ENCODE peak calls at places on chromosomes 3 and 15, in eight cellular contexts. Z is WTC11, B is bronchial epithelial cell, R is heart right ventricle, Y is lung, D is colonic mucosa, T is endothelial cell of umbilical vein, V is tibial artery. C is an unnamed sample.

GRCh38 chr3:27134165-27134796 is 234.9 kb downstream of the NEK10 start:
- DNase-seq in Z (peak; percentile 76), B (peak; percentile 70), R (peak; percentile 39), Y (peak; percentile 65), D (peak; percentile 74), T (peak; percentile 72), V (peak; percentile 58), C (peak; percentile 58)

GRCh38 chr3:157122116-157122515 is 37.8 kb downstream of the CCNL1 start:
- DNase-seq in Z (no peak), B (peak; percentile 98), R (no peak), Y (no peak), D (no peak), T (peak; percentile 43), V (no peak), C (no peak)

GRCh38 chr15:59306520-59307163 is 66.0 kb downstream of the MYO1E start:
- DNase-seq in Z (no peak), B (peak; percentile 86), R (no peak), Y (no peak), D (no peak), T (no peak), V (no peak), C (no peak)

GRCh38 chr3:183455064-183455463 is 26.6 kb upstream of the MCF2L2 start:
- DNase-seq in Z (no peak), B (peak; percentile 47), R (no peak), Y (no peak), D (no peak), T (peak; percentile 83), V (no peak), C (no peak)

GRCh38 chr3:143650827-143651226 is 197.4 kb downstream of the SLC9A9 start:
- DNase-seq in Z (no peak), B (no peak), R (no peak), Y (no peak), D (no peak), T (no peak), V (no peak), C (no peak)

GRCh38 chr3:12507871-12508281 is 23.6 kb downstream of the TSEN2 start:
- DNase-seq in Z (no peak), B (peak; percentile 56), R (no peak), Y (no peak), D (no peak), T (peak; percentile 39), V (no peak), C (no peak)

GRCh38 chr15:51097553-51098330 is 3.0 kb upstream of the TNFAIP8L3 start:
- DNase-seq in Z (no peak), B (peak; percentile 59), R (no peak), Y (no peak), D (no peak), T (peak; percentile 97), V (no peak), C (no peak)

GRCh38 chr3:158573714-158574113 is 2.7 kb downstream of the MLF1 start:
- DNase-seq in Z (peak; percentile 13), B (no peak), R (no peak), Y (no peak), D (no peak), T (no peak), V (no peak), C (no peak)

GRCh38 chr3:127417709-127418559 is 130.1 kb upstream of the PRR20G start:
- DNase-seq in Z (no peak), B (no peak), R (no peak), Y (peak; percentile 37), D (peak; percentile 28), T (no peak), V (peak; percentile 59), C (no peak)

GRCh38 chr3:141452045-141452444 is 34.8 kb upstream of the RASA2 start:
- DNase-seq in Z (no peak), B (peak; percentile 59), R (no peak), Y (no peak), D (no peak), T (peak; percentile 83), V (no peak), C (peak; percentile 67)

GRCh38 chr3:194280777-194281176 is 70.4 kb downstream of the CPN2 start:
- DNase-seq in Z (no peak), B (no peak), R (no peak), Y (no peak), D (no peak), T (no peak), V (peak; percentile 11), C (no peak)

GRCh38 chr3:44079916-44080315 is 161.8 kb upstream of the TOPAZ1 start:
- DNase-seq in Z (no peak), B (no peak), R (no peak), Y (no peak), D (no peak), T (no peak), V (no peak), C (no peak)

GRCh38 chr3:44078863-44079262 is 162.8 kb upstream of the TOPAZ1 start:
- DNase-seq in Z (no peak), B (no peak), R (no peak), Y (no peak), D (no peak), T (no peak), V (no peak), C (no peak)

GRCh38 chr3:44076221-44076829 is 165.4 kb upstream of the TOPAZ1 start:
- DNase-seq in Z (peak; percentile 38), B (no peak), R (no peak), Y (no peak), D (no peak), T (no peak), V (no peak), C (no peak)

GRCh38 chr3:44074181-44074580 is 167.5 kb upstream of the TOPAZ1 start:
- DNase-seq in Z (no peak), B (peak; percentile 48), R (no peak), Y (no peak), D (no peak), T (no peak), V (no peak), C (no peak)

GRCh38 chr3:44077267-44077666 is 164.4 kb upstream of the TOPAZ1 start:
- DNase-seq in Z (no peak), B (no peak), R (no peak), Y (no peak), D (no peak), T (no peak), V (no peak), C (no peak)
- TF ChIP-seq CTCF in Z (no peak), B (peak; percentile 7), R (no peak), Y (no peak), D (no peak), T (no peak), V (no peak), C (peak; percentile 29)

DNA sequence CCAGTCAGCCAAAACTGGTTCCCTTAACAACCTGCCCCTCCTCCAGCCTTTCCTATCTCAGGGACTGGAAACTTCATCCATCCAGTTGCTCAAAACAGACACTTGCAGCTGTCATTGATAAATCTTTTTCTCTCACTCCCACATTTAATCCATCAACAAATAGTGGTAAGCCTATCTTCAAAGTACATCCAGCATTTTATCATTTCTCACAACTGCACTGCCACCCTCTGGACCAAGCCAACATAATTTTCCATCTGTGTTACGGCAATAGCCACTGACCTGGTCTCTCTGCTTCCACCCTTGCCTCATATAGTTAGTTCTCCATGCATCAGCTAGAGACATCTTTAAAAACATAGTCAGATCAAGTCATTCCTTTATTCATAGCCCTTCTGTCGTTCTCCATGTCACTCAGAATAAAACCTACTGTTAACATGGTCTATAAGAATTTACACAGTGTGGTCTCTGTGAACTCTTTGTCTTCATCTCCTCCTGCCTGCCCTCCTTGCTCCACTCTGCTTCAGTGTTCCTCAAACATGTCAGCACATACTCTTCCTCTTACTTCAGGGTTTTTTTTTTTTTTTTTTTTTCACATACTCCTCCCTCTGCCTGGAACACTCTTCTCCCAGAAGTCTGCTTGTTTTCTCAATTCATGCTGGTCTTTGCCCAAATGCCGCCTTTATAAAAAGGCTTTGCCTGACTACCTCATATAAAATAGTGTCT is 102.5 kb upstream of the COL6A5 start:
- DNase-seq in Z (no peak), B (peak; percentile 18), R (no peak), Y (no peak), D (no peak), T (peak; percentile 17), V (no peak), C (no peak)
- TF ChIP-seq CTCF in Z (no peak), B (peak; percentile 14), R (no peak), Y (peak; percentile 27), D (no peak), T (no peak), V (no peak), C (peak; percentile 26)

DNA sequence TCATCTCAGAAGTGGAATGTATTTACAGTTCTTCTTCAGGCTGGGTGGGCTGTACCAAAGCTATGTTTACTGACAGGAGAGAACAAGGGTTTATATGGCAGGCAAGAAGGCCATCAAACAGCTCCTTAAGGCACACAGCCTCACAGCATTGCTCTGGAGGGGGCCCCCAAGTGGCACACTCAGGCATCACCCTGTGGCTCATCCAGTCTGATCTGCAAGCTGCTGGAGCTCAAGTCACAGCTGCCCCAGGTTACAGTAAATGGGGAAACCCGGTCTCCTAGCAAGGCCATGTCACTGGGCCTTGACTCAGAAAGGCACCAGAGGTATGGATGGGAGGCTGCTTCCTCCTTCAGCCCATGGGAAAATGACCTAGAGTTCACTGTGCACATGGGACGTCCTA is 67.4 kb downstream of the TFG start:
- DNase-seq in Z (peak; percentile 54), B (no peak), R (no peak), Y (no peak), D (no peak), T (no peak), V (no peak), C (no peak)
- TF ChIP-seq CTCF in Z (no peak), B (peak; percentile 12), R (no peak), Y (no peak), D (no peak), T (no peak), V (no peak), C (no peak)

GRCh38 chr15:86911022-86911421 is 831.4 kb downstream of the AGBL1 start:
- DNase-seq in Z (no peak), B (no peak), R (no peak), Y (no peak), D (no peak), T (no peak), V (no peak), C (no peak)

GRCh38 chr15:86919581-86919980 is 839.9 kb downstream of the AGBL1 start:
- DNase-seq in Z (no peak), B (no peak), R (no peak), Y (no peak), D (no peak), T (no peak), V (no peak), C (no peak)

GRCh38 chr15:86916671-86917450 is 837.2 kb downstream of the AGBL1 start:
- DNase-seq in Z (no peak), B (no peak), R (peak; percentile 60), Y (no peak), D (no peak), T (no peak), V (no peak), C (no peak)

DNA sequence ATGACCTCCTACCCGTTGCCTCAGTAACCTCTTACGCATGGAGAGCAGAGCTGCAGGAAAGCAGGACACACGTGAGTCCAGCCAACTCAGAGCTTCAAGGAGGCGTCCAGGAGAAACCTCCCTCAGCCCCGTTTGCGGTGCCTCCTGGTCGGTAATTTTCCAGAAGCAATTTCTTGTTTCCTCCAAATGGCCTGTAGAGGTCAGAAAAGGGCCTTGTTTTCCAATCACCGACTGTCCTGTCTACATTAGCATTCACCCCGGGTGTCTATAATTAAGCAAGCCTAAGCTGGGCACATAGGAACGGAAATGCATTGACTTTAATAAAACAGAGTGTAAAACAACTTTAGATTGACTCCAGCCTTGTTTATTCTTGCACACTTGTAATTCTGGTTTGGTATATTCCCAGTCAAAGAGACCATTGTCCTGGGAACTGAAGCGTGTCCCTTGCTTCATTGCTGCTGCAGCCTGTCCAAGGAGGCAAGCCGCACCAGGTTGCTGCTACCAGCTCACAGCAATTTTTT is 836.2 kb downstream of the AGBL1 start:
- DNase-seq in Z (peak; percentile 36), B (peak; percentile 40), R (no peak), Y (no peak), D (no peak), T (no peak), V (no peak), C (no peak)
- TF ChIP-seq CTCF in Z (peak; percentile 26), B (peak; percentile 45), R (peak; percentile 17), Y (peak; percentile 7), D (no peak), T (no peak), V (peak; percentile 32), C (peak; percentile 14)

C was measured in GM10248.